ENCODE peak calls at places on chromosome 9, in seven cellular contexts. O is stimulated activated CD4-positive, alpha-beta T cell treated with anti-CD3 and anti-CD28 coated beads, Interleukin-4, amount 100 ng/mL, for 4 hours; C is foreskin keratinocyte; K is HCT116; R is T-helper 2 cell; N is uterus; G is Right ventricle myocardium inferior. Q is an unnamed sample.

GRCh38 chr9:126528967-126529366 is 84.8 kb upstream of the LMX1B start:
- DNase-seq in O (no peak), C (no peak), K (no peak), R (no peak), N (no peak), G (no peak), Q (no peak)

GRCh38 chr9:16671591-16672137 is 198.8 kb downstream of the BNC2 start:
- DNase-seq in O (no peak), C (peak), K (no peak), R (no peak), N (no peak), G (no peak), Q (no peak)

GRCh38 chr9:133810556-133811195 is 72.5 kb upstream of the SARDH start:
- DNase-seq in O (no peak), C (no peak), K (no peak), R (no peak), N (no peak), G (no peak), Q (no peak)

GRCh38 chr9:86369810-86370209 is 15.6 kb upstream of the TUT7 start:
- DNase-seq in O (no peak), C (no peak), K (no peak), R (no peak), N (no peak), G (no peak), Q (no peak)

GRCh38 chr9:113577525-113578261 is 114.2 kb downstream of the RGS3 start:
- DNase-seq in O (no peak), C (no peak), K (no peak), R (no peak), N (no peak), G (no peak), Q (no peak)

GRCh38 chr9:134689320-134690181 is 47.9 kb downstream of the COL5A1 start:
- DNase-seq in O (no peak), C (no peak), K (peak), R (no peak), N (peak), G (peak), Q (no peak)

GRCh38 chr9:119841005-119841404 is 471.8 kb upstream of the BRINP1 start:
- DNase-seq in O (no peak), C (no peak), K (no peak), R (no peak), N (no peak), G (no peak), Q (no peak)

GRCh38 chr9:129237195-129237611 is 59.1 kb upstream of the IER5L start:
- DNase-seq in O (peak), C (no peak), K (no peak), R (no peak), N (peak), G (peak), Q (no peak)